ENCODE peak calls at places on chromosomes 3 and 15, in nine cellular contexts. One of them, this sample, is unnamed.

GRCh38 chr3:65855370-65856100 is 183.2 kb downstream of the MAGI1 start:
- DNase-seq in fibroblast of pulmonary artery: peak
- DNase-seq in tibial artery: no peak
- DNase-seq in heart right ventricle: no peak
- DNase-seq in foreskin fibroblast: peak
- DNase-seq in cardiac fibroblast: peak
- DNase-seq in NB4: no peak
- DNase-seq in kidney: no peak
- DNase-seq in AG04449: no peak
- DNase-seq in this sample: no peak

GRCh38 chr3:134309987-134310700 is 59.5 kb upstream of the RYK start:
- DNase-seq in fibroblast of pulmonary artery: no peak
- DNase-seq in tibial artery: no peak
- DNase-seq in heart right ventricle: no peak
- DNase-seq in foreskin fibroblast: no peak
- DNase-seq in cardiac fibroblast: no peak
- DNase-seq in NB4: peak
- DNase-seq in kidney: peak
- DNase-seq in AG04449: no peak
- DNase-seq in this sample: no peak

GRCh38 chr3:64647825-64648224 is 40.0 kb downstream of the ADAMTS9 start:
- DNase-seq in fibroblast of pulmonary artery: no peak
- DNase-seq in tibial artery: no peak
- DNase-seq in heart right ventricle: no peak
- DNase-seq in foreskin fibroblast: no peak
- DNase-seq in cardiac fibroblast: no peak
- DNase-seq in NB4: no peak
- DNase-seq in kidney: no peak
- DNase-seq in AG04449: no peak
- DNase-seq in this sample: no peak

GRCh38 chr15:43828061-43828657 is 1.4 kb downstream of the WDR76 start:
- DNase-seq in fibroblast of pulmonary artery: peak
- DNase-seq in tibial artery: no peak
- DNase-seq in heart right ventricle: no peak
- DNase-seq in foreskin fibroblast: peak
- DNase-seq in cardiac fibroblast: peak
- DNase-seq in NB4: peak
- DNase-seq in kidney: no peak
- DNase-seq in AG04449: no peak
- DNase-seq in this sample: no peak

GRCh38 chr3:187997490-187997889 is 156.5 kb upstream of the LPP start:
- DNase-seq in fibroblast of pulmonary artery: no peak
- DNase-seq in tibial artery: no peak
- DNase-seq in heart right ventricle: no peak
- DNase-seq in foreskin fibroblast: peak
- DNase-seq in cardiac fibroblast: peak
- DNase-seq in NB4: no peak
- DNase-seq in kidney: no peak
- DNase-seq in AG04449: peak
- DNase-seq in this sample: no peak

GRCh38 chr3:134312873-134313838 is 61.1 kb downstream of the AMOTL2 start:
- DNase-seq in fibroblast of pulmonary artery: peak
- DNase-seq in tibial artery: peak
- DNase-seq in heart right ventricle: peak
- DNase-seq in foreskin fibroblast: peak
- DNase-seq in cardiac fibroblast: peak
- DNase-seq in NB4: no peak
- DNase-seq in kidney: peak
- DNase-seq in AG04449: no peak
- DNase-seq in this sample: no peak

GRCh38 chr15:52191207-52191606 is at the start of gene GNB5:
- DNase-seq in fibroblast of pulmonary artery: no peak
- DNase-seq in tibial artery: no peak
- DNase-seq in heart right ventricle: no peak
- DNase-seq in foreskin fibroblast: no peak
- DNase-seq in cardiac fibroblast: no peak
- DNase-seq in NB4: no peak
- DNase-seq in kidney: no peak
- DNase-seq in AG04449: no peak
- DNase-seq in this sample: no peak

GRCh38 chr3:126539558-126540250 is 15.7 kb downstream of the CHST13 start:
- DNase-seq in fibroblast of pulmonary artery: no peak
- DNase-seq in tibial artery: peak
- DNase-seq in heart right ventricle: no peak
- DNase-seq in foreskin fibroblast: no peak
- DNase-seq in cardiac fibroblast: no peak
- DNase-seq in NB4: no peak
- DNase-seq in kidney: peak
- DNase-seq in AG04449: no peak
- DNase-seq in this sample: no peak

GRCh38 chr15:77623878-77624524 is 8.7 kb downstream of the LINGO1 start:
- DNase-seq in fibroblast of pulmonary artery: no peak
- DNase-seq in tibial artery: no peak
- DNase-seq in heart right ventricle: no peak
- DNase-seq in foreskin fibroblast: no peak
- DNase-seq in cardiac fibroblast: no peak
- DNase-seq in NB4: no peak
- DNase-seq in kidney: no peak
- DNase-seq in AG04449: no peak
- DNase-seq in this sample: no peak

GRCh38 chr3:159189994-159190669 is 388.3 kb downstream of the MFSD1 start:
- DNase-seq in fibroblast of pulmonary artery: peak
- DNase-seq in tibial artery: no peak
- DNase-seq in heart right ventricle: no peak
- DNase-seq in foreskin fibroblast: peak
- DNase-seq in cardiac fibroblast: peak
- DNase-seq in NB4: no peak
- DNase-seq in kidney: no peak
- DNase-seq in AG04449: peak
- DNase-seq in this sample: no peak

GRCh38 chr15:101121511-101122090 is 130.2 kb downstream of the CHSY1 start:
- DNase-seq in fibroblast of pulmonary artery: peak
- DNase-seq in tibial artery: peak
- DNase-seq in heart right ventricle: peak
- DNase-seq in foreskin fibroblast: peak
- DNase-seq in cardiac fibroblast: peak
- DNase-seq in NB4: peak
- DNase-seq in kidney: peak
- DNase-seq in AG04449: no peak
- DNase-seq in this sample: peak

GRCh38 chr3:136074546-136074945 is 109.0 kb downstream of the PPP2R3A start:
- DNase-seq in fibroblast of pulmonary artery: peak
- DNase-seq in tibial artery: no peak
- DNase-seq in heart right ventricle: no peak
- DNase-seq in foreskin fibroblast: peak
- DNase-seq in cardiac fibroblast: no peak
- DNase-seq in NB4: no peak
- DNase-seq in kidney: no peak
- DNase-seq in AG04449: no peak
- DNase-seq in this sample: no peak

GRCh38 chr3:136069933-136070332 is 104.4 kb downstream of the PPP2R3A start:
- DNase-seq in fibroblast of pulmonary artery: no peak
- DNase-seq in tibial artery: no peak
- DNase-seq in heart right ventricle: no peak
- DNase-seq in foreskin fibroblast: no peak
- DNase-seq in cardiac fibroblast: no peak
- DNase-seq in NB4: no peak
- DNase-seq in kidney: no peak
- DNase-seq in AG04449: no peak
- DNase-seq in this sample: no peak

GRCh38 chr3:136070334-136070733 is 104.8 kb downstream of the PPP2R3A start:
- DNase-seq in fibroblast of pulmonary artery: peak
- DNase-seq in tibial artery: no peak
- DNase-seq in heart right ventricle: no peak
- DNase-seq in foreskin fibroblast: peak
- DNase-seq in cardiac fibroblast: peak
- DNase-seq in NB4: no peak
- DNase-seq in kidney: no peak
- DNase-seq in AG04449: peak
- DNase-seq in this sample: peak

GRCh38 chr3:136068708-136069107 is 103.2 kb downstream of the PPP2R3A start:
- DNase-seq in fibroblast of pulmonary artery: no peak
- DNase-seq in tibial artery: no peak
- DNase-seq in heart right ventricle: no peak
- DNase-seq in foreskin fibroblast: peak
- DNase-seq in cardiac fibroblast: peak
- DNase-seq in NB4: no peak
- DNase-seq in kidney: no peak
- DNase-seq in AG04449: peak
- DNase-seq in this sample: no peak

GRCh38 chr3:136070953-136071949 is 105.7 kb downstream of the PPP2R3A start:
- DNase-seq in fibroblast of pulmonary artery: peak
- DNase-seq in tibial artery: no peak
- DNase-seq in heart right ventricle: no peak
- DNase-seq in foreskin fibroblast: peak
- DNase-seq in cardiac fibroblast: peak
- DNase-seq in NB4: peak
- DNase-seq in kidney: peak
- DNase-seq in AG04449: no peak
- DNase-seq in this sample: no peak
- TF ChIP-seq CTCF in fibroblast of pulmonary artery: no peak
- TF ChIP-seq CTCF in tibial artery: peak
- TF ChIP-seq CTCF in heart right ventricle: no peak
- TF ChIP-seq CTCF in foreskin fibroblast: no peak
- TF ChIP-seq CTCF in cardiac fibroblast: no peak
- TF ChIP-seq CTCF in NB4: no peak
- TF ChIP-seq CTCF in kidney: no peak
- TF ChIP-seq CTCF in AG04449: no peak
- TF ChIP-seq CTCF in this sample: peak

DNA sequence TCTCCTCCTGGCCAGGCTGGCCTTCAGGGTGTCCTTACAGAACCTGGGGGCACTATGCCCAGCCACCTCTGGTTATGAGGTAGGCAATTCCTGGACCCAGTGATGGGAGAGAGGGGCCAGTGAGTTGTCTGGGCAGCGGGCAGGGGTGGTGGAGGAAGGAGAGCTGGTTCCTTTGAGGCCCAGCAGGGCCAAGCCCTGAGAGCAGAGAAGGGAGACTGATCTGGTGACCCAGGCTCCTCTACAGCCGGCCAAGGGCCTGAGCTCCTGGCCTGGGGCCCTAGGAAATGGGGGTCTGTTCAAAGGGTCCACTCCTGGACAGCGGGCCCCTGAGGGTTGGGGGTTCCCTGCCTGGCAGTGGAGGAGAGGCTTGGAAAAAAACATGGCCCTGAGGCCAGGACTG is 7.9 kb downstream of the SLC38A3 start:
- DNase-seq in fibroblast of pulmonary artery: no peak
- DNase-seq in tibial artery: no peak
- DNase-seq in heart right ventricle: no peak
- DNase-seq in foreskin fibroblast: no peak
- DNase-seq in cardiac fibroblast: no peak
- DNase-seq in NB4: no peak
- DNase-seq in kidney: no peak
- DNase-seq in AG04449: no peak
- DNase-seq in this sample: no peak
- TF ChIP-seq CTCF in fibroblast of pulmonary artery: no peak
- TF ChIP-seq CTCF in tibial artery: no peak
- TF ChIP-seq CTCF in heart right ventricle: no peak
- TF ChIP-seq CTCF in foreskin fibroblast: no peak
- TF ChIP-seq CTCF in cardiac fibroblast: no peak
- TF ChIP-seq CTCF in NB4: no peak
- TF ChIP-seq CTCF in kidney: no peak
- TF ChIP-seq CTCF in AG04449: no peak
- TF ChIP-seq CTCF in this sample: no peak

GRCh38 chr15:47588968-47589367 is 128.3 kb upstream of the SEMA6D start:
- DNase-seq in fibroblast of pulmonary artery: no peak
- DNase-seq in tibial artery: no peak
- DNase-seq in heart right ventricle: no peak
- DNase-seq in foreskin fibroblast: peak
- DNase-seq in cardiac fibroblast: no peak
- DNase-seq in NB4: no peak
- DNase-seq in kidney: no peak
- DNase-seq in AG04449: no peak
- DNase-seq in this sample: no peak
- TF ChIP-seq CTCF in fibroblast of pulmonary artery: no peak
- TF ChIP-seq CTCF in tibial artery: no peak
- TF ChIP-seq CTCF in heart right ventricle: no peak
- TF ChIP-seq CTCF in foreskin fibroblast: no peak
- TF ChIP-seq CTCF in cardiac fibroblast: no peak
- TF ChIP-seq CTCF in NB4: no peak
- TF ChIP-seq CTCF in kidney: no peak
- TF ChIP-seq CTCF in AG04449: no peak
- TF ChIP-seq CTCF in this sample: no peak

DNA sequence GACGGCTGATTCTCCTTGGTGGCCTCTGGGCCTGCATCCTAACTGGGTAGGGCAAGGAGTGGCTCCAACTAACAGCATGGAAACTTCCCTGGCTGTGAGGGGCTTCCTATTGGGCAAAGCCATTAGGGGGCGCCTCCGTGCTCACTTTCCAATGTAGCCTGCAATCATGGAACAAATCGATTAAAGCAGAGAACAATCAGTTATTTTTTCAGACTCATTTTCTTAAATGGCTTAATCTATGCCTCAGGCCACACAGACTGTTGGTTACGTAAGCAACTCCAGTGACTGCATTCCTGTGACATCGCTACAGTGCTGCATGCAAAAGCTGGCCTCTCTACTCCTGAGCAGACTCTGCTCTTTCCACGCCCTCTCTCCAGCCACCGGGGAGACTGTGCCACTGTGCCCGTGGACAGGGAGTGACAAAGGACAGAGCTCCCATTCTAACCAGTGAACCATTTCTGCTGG is 278.9 kb downstream of the KLF13 start:
- DNase-seq in fibroblast of pulmonary artery: no peak
- DNase-seq in tibial artery: no peak
- DNase-seq in heart right ventricle: no peak
- DNase-seq in foreskin fibroblast: peak
- DNase-seq in cardiac fibroblast: peak
- DNase-seq in NB4: peak
- DNase-seq in kidney: no peak
- DNase-seq in AG04449: no peak
- DNase-seq in this sample: no peak
- TF ChIP-seq CTCF in fibroblast of pulmonary artery: no peak
- TF ChIP-seq CTCF in tibial artery: no peak
- TF ChIP-seq CTCF in heart right ventricle: no peak
- TF ChIP-seq CTCF in foreskin fibroblast: peak
- TF ChIP-seq CTCF in cardiac fibroblast: peak
- TF ChIP-seq CTCF in NB4: peak
- TF ChIP-seq CTCF in kidney: no peak
- TF ChIP-seq CTCF in AG04449: no peak
- TF ChIP-seq CTCF in this sample: peak

GRCh38 chr15:37594431-37594830 is 340.0 kb upstream of the TMCO5A start:
- DNase-seq in fibroblast of pulmonary artery: no peak
- DNase-seq in tibial artery: no peak
- DNase-seq in heart right ventricle: no peak
- DNase-seq in foreskin fibroblast: no peak
- DNase-seq in cardiac fibroblast: no peak
- DNase-seq in NB4: no peak
- DNase-seq in kidney: no peak
- DNase-seq in AG04449: no peak
- DNase-seq in this sample: no peak

GRCh38 chr15:37599175-37599574 is 335.3 kb upstream of the TMCO5A start:
- DNase-seq in fibroblast of pulmonary artery: no peak
- DNase-seq in tibial artery: no peak
- DNase-seq in heart right ventricle: no peak
- DNase-seq in foreskin fibroblast: no peak
- DNase-seq in cardiac fibroblast: no peak
- DNase-seq in NB4: no peak
- DNase-seq in kidney: no peak
- DNase-seq in AG04449: no peak
- DNase-seq in this sample: no peak
- TF ChIP-seq CTCF in fibroblast of pulmonary artery: no peak
- TF ChIP-seq CTCF in tibial artery: no peak
- TF ChIP-seq CTCF in heart right ventricle: no peak
- TF ChIP-seq CTCF in foreskin fibroblast: no peak
- TF ChIP-seq CTCF in cardiac fibroblast: no peak
- TF ChIP-seq CTCF in NB4: no peak
- TF ChIP-seq CTCF in kidney: no peak
- TF ChIP-seq CTCF in AG04449: no peak
- TF ChIP-seq CTCF in this sample: no peak

This sample was measured in AG09319.